ENCODE peak calls at places on chromosomes 12 and 14, in eight cellular contexts. One of them, this sample, is unnamed.

GRCh38 chr14:26199599-26200370 is 398.0 kb downstream of the NOVA1 start:
- DNase-seq in aorta: no peak
- DNase-seq in GM03348: peak; percentile 25
- DNase-seq in stimulated activated naive CD4-positive, alpha-beta T cell: no peak
- DNase-seq in NCI-H748 treated with DMSO at 0.1 percent for 48 hours: no peak
- DNase-seq in T-cell: no peak
- DNase-seq in HL-60: peak; percentile 64
- DNase-seq in cardiac muscle cell: no peak
- DNase-seq in this sample: peak; percentile 94

GRCh38 chr14:66802962-66803361 is 295.0 kb downstream of the GPHN start:
- DNase-seq in HL-60: no peak
- DNase-seq in aorta: no peak
- DNase-seq in stimulated activated naive CD4-positive, alpha-beta T cell: no peak
- DNase-seq in T-cell: no peak
- DNase-seq in GM03348: no peak
- DNase-seq in cardiac muscle cell: no peak
- DNase-seq in NCI-H748 treated with DMSO at 0.1 percent for 48 hours: no peak
- DNase-seq in this sample: no peak

GRCh38 chr14:77376380-77376770 is 519 bp downstream of the TMED8 start:
- DNase-seq in NCI-H748 treated with DMSO at 0.1 percent for 48 hours: no peak
- DNase-seq in stimulated activated naive CD4-positive, alpha-beta T cell: no peak
- DNase-seq in GM03348: no peak
- DNase-seq in T-cell: no peak
- DNase-seq in aorta: peak; percentile 54
- DNase-seq in HL-60: peak; percentile 13
- DNase-seq in cardiac muscle cell: no peak
- DNase-seq in this sample: no peak

GRCh38 chr12:6312529-6313325 is 2.2 kb downstream of the PLEKHG6 start:
- DNase-seq in HL-60: no peak
- DNase-seq in T-cell: no peak
- DNase-seq in aorta: no peak
- DNase-seq in cardiac muscle cell: no peak
- DNase-seq in GM03348: peak; percentile 70
- DNase-seq in NCI-H748 treated with DMSO at 0.1 percent for 48 hours: no peak
- DNase-seq in stimulated activated naive CD4-positive, alpha-beta T cell: no peak
- DNase-seq in this sample: peak; percentile 67

GRCh38 chr14:71416392-71416791 is 509.1 kb downstream of the PCNX1 start:
- DNase-seq in HL-60: no peak
- DNase-seq in stimulated activated naive CD4-positive, alpha-beta T cell: no peak
- DNase-seq in GM03348: no peak
- DNase-seq in cardiac muscle cell: no peak
- DNase-seq in aorta: no peak
- DNase-seq in T-cell: no peak
- DNase-seq in NCI-H748 treated with DMSO at 0.1 percent for 48 hours: no peak
- DNase-seq in this sample: no peak

GRCh38 chr14:66403183-66403582 is 83.0 kb upstream of the CCDC196 start:
- DNase-seq in NCI-H748 treated with DMSO at 0.1 percent for 48 hours: peak; percentile 21
- DNase-seq in HL-60: peak; percentile 3
- DNase-seq in T-cell: no peak
- DNase-seq in aorta: no peak
- DNase-seq in stimulated activated naive CD4-positive, alpha-beta T cell: peak; percentile 26
- DNase-seq in GM03348: peak; percentile 34
- DNase-seq in cardiac muscle cell: no peak
- DNase-seq in this sample: peak; percentile 38

GRCh38 chr12:39354955-39355354 is 88.0 kb downstream of the KIF21A start:
- DNase-seq in HL-60: no peak
- DNase-seq in NCI-H748 treated with DMSO at 0.1 percent for 48 hours: no peak
- DNase-seq in GM03348: no peak
- DNase-seq in T-cell: no peak
- DNase-seq in cardiac muscle cell: no peak
- DNase-seq in stimulated activated naive CD4-positive, alpha-beta T cell: no peak
- DNase-seq in aorta: no peak
- DNase-seq in this sample: no peak

GRCh38 chr12:67068204-67068731 is 200.9 kb upstream of the CAND1 start:
- DNase-seq in stimulated activated naive CD4-positive, alpha-beta T cell: no peak
- DNase-seq in NCI-H748 treated with DMSO at 0.1 percent for 48 hours: peak; percentile 27
- DNase-seq in GM03348: peak; percentile 9
- DNase-seq in HL-60: no peak
- DNase-seq in T-cell: no peak
- DNase-seq in aorta: no peak
- DNase-seq in cardiac muscle cell: peak; percentile 45
- DNase-seq in this sample: peak; percentile 53

GRCh38 chr14:83575301-83575700 is 1954.6 kb upstream of the FLRT2 start:
- DNase-seq in T-cell: no peak
- DNase-seq in GM03348: no peak
- DNase-seq in cardiac muscle cell: no peak
- DNase-seq in aorta: no peak
- DNase-seq in NCI-H748 treated with DMSO at 0.1 percent for 48 hours: no peak
- DNase-seq in HL-60: no peak
- DNase-seq in stimulated activated naive CD4-positive, alpha-beta T cell: no peak
- DNase-seq in this sample: no peak

GRCh38 chr12:64459388-64460024 is 7.6 kb downstream of the TBK1 start:
- DNase-seq in cardiac muscle cell: no peak
- DNase-seq in HL-60: peak; percentile 17
- DNase-seq in aorta: no peak
- DNase-seq in T-cell: peak; percentile 26
- DNase-seq in NCI-H748 treated with DMSO at 0.1 percent for 48 hours: no peak
- DNase-seq in GM03348: no peak
- DNase-seq in stimulated activated naive CD4-positive, alpha-beta T cell: peak; percentile 33
- DNase-seq in this sample: no peak

GRCh38 chr14:64692597-64693350 is 11.4 kb upstream of the PLEKHG3 start:
- DNase-seq in HL-60: no peak
- DNase-seq in cardiac muscle cell: no peak
- DNase-seq in T-cell: no peak
- DNase-seq in aorta: no peak
- DNase-seq in stimulated activated naive CD4-positive, alpha-beta T cell: no peak
- DNase-seq in NCI-H748 treated with DMSO at 0.1 percent for 48 hours: no peak
- DNase-seq in GM03348: no peak
- DNase-seq in this sample: no peak

GRCh38 chr12:16603916-16604575 is 1.9 kb downstream of the LMO3 start:
- DNase-seq in T-cell: no peak
- DNase-seq in aorta: no peak
- DNase-seq in HL-60: no peak
- DNase-seq in stimulated activated naive CD4-positive, alpha-beta T cell: no peak
- DNase-seq in cardiac muscle cell: peak; percentile 70
- DNase-seq in GM03348: no peak
- DNase-seq in NCI-H748 treated with DMSO at 0.1 percent for 48 hours: peak; percentile 72
- DNase-seq in this sample: peak; percentile 23

GRCh38 chr12:26195641-26196423 is 459 bp downstream of the SSPN start:
- DNase-seq in T-cell: no peak
- DNase-seq in aorta: peak; percentile 78
- DNase-seq in NCI-H748 treated with DMSO at 0.1 percent for 48 hours: no peak
- DNase-seq in cardiac muscle cell: peak; percentile 48
- DNase-seq in GM03348: peak; percentile 75
- DNase-seq in stimulated activated naive CD4-positive, alpha-beta T cell: no peak
- DNase-seq in HL-60: peak; percentile 8
- DNase-seq in this sample: peak; percentile 80

GRCh38 chr12:56898938-56899337 is 35.3 kb downstream of the SDR9C7 start:
- DNase-seq in stimulated activated naive CD4-positive, alpha-beta T cell: no peak
- DNase-seq in GM03348: no peak
- DNase-seq in NCI-H748 treated with DMSO at 0.1 percent for 48 hours: no peak
- DNase-seq in cardiac muscle cell: no peak
- DNase-seq in HL-60: no peak
- DNase-seq in aorta: no peak
- DNase-seq in T-cell: no peak
- DNase-seq in this sample: no peak

GRCh38 chr12:25793196-25793595 is 165.3 kb upstream of the RASSF8 start:
- DNase-seq in T-cell: no peak
- DNase-seq in HL-60: no peak
- DNase-seq in NCI-H748 treated with DMSO at 0.1 percent for 48 hours: no peak
- DNase-seq in cardiac muscle cell: no peak
- DNase-seq in GM03348: no peak
- DNase-seq in stimulated activated naive CD4-positive, alpha-beta T cell: no peak
- DNase-seq in aorta: no peak
- DNase-seq in this sample: no peak

GRCh38 chr14:99603471-99603933 is 505 bp downstream of the CCDC85C start:
- DNase-seq in cardiac muscle cell: peak; percentile 57
- DNase-seq in T-cell: peak; percentile 66
- DNase-seq in stimulated activated naive CD4-positive, alpha-beta T cell: peak; percentile 69
- DNase-seq in NCI-H748 treated with DMSO at 0.1 percent for 48 hours: peak; percentile 25
- DNase-seq in HL-60: no peak
- DNase-seq in aorta: no peak
- DNase-seq in GM03348: no peak
- DNase-seq in this sample: peak; percentile 81

GRCh38 chr12:51357374-51358047 is 11.0 kb upstream of the CELA1 start:
- DNase-seq in T-cell: no peak
- DNase-seq in NCI-H748 treated with DMSO at 0.1 percent for 48 hours: no peak
- DNase-seq in GM03348: no peak
- DNase-seq in cardiac muscle cell: no peak
- DNase-seq in stimulated activated naive CD4-positive, alpha-beta T cell: no peak
- DNase-seq in HL-60: peak; percentile 59
- DNase-seq in aorta: no peak
- DNase-seq in this sample: no peak

GRCh38 chr12:130227641-130228040 is 65.4 kb downstream of the FZD10 start:
- DNase-seq in NCI-H748 treated with DMSO at 0.1 percent for 48 hours: no peak
- DNase-seq in stimulated activated naive CD4-positive, alpha-beta T cell: no peak
- DNase-seq in HL-60: no peak
- DNase-seq in T-cell: no peak
- DNase-seq in cardiac muscle cell: no peak
- DNase-seq in aorta: no peak
- DNase-seq in GM03348: no peak
- DNase-seq in this sample: no peak

GRCh38 chr14:59870277-59871165 is at the start of gene RTN1:
- DNase-seq in stimulated activated naive CD4-positive, alpha-beta T cell: no peak
- DNase-seq in NCI-H748 treated with DMSO at 0.1 percent for 48 hours: peak; percentile 75
- DNase-seq in HL-60: peak; percentile 67
- DNase-seq in GM03348: peak; percentile 73
- DNase-seq in cardiac muscle cell: peak; percentile 87
- DNase-seq in aorta: peak; percentile 86
- DNase-seq in T-cell: peak; percentile 6
- DNase-seq in this sample: peak; percentile 81

GRCh38 chr12:104873374-104873773 is 84.7 kb downstream of the SLC41A2 start:
- DNase-seq in NCI-H748 treated with DMSO at 0.1 percent for 48 hours: no peak
- DNase-seq in GM03348: no peak
- DNase-seq in cardiac muscle cell: no peak
- DNase-seq in T-cell: no peak
- DNase-seq in stimulated activated naive CD4-positive, alpha-beta T cell: no peak
- DNase-seq in HL-60: no peak
- DNase-seq in aorta: no peak
- DNase-seq in this sample: no peak

GRCh38 chr12:132282950-132283771 is 46.2 kb downstream of the GALNT9 start:
- DNase-seq in stimulated activated naive CD4-positive, alpha-beta T cell: peak; percentile 56
- DNase-seq in cardiac muscle cell: no peak
- DNase-seq in NCI-H748 treated with DMSO at 0.1 percent for 48 hours: no peak
- DNase-seq in GM03348: no peak
- DNase-seq in T-cell: peak; percentile 17
- DNase-seq in HL-60: no peak
- DNase-seq in aorta: no peak
- DNase-seq in this sample: no peak

GRCh38 chr12:118145113-118145797 is 9.3 kb downstream of the PEBP1 start:
- DNase-seq in cardiac muscle cell: no peak
- DNase-seq in T-cell: no peak
- DNase-seq in NCI-H748 treated with DMSO at 0.1 percent for 48 hours: no peak
- DNase-seq in aorta: no peak
- DNase-seq in GM03348: no peak
- DNase-seq in HL-60: no peak
- DNase-seq in stimulated activated naive CD4-positive, alpha-beta T cell: no peak
- DNase-seq in this sample: no peak

GRCh38 chr12:13443028-13443427 is 246.5 kb downstream of the EMP1 start:
- DNase-seq in cardiac muscle cell: no peak
- DNase-seq in stimulated activated naive CD4-positive, alpha-beta T cell: no peak
- DNase-seq in aorta: no peak
- DNase-seq in NCI-H748 treated with DMSO at 0.1 percent for 48 hours: no peak
- DNase-seq in HL-60: no peak
- DNase-seq in GM03348: no peak
- DNase-seq in T-cell: no peak
- DNase-seq in this sample: no peak

GRCh38 chr14:22926316-22926715 is 2.9 kb downstream of the PRMT5 start:
- DNase-seq in NCI-H748 treated with DMSO at 0.1 percent for 48 hours: no peak
- DNase-seq in stimulated activated naive CD4-positive, alpha-beta T cell: no peak
- DNase-seq in GM03348: no peak
- DNase-seq in aorta: no peak
- DNase-seq in HL-60: no peak
- DNase-seq in cardiac muscle cell: no peak
- DNase-seq in T-cell: no peak
- DNase-seq in this sample: no peak

GRCh38 chr12:87082756-87083155 is 826.6 kb upstream of the MGAT4C start:
- DNase-seq in cardiac muscle cell: no peak
- DNase-seq in NCI-H748 treated with DMSO at 0.1 percent for 48 hours: no peak
- DNase-seq in HL-60: no peak
- DNase-seq in T-cell: no peak
- DNase-seq in aorta: no peak
- DNase-seq in GM03348: no peak
- DNase-seq in stimulated activated naive CD4-positive, alpha-beta T cell: no peak
- DNase-seq in this sample: no peak

GRCh38 chr14:70045296-70045695 is 143.5 kb downstream of the SLC8A3 start:
- DNase-seq in T-cell: no peak
- DNase-seq in stimulated activated naive CD4-positive, alpha-beta T cell: no peak
- DNase-seq in HL-60: no peak
- DNase-seq in NCI-H748 treated with DMSO at 0.1 percent for 48 hours: no peak
- DNase-seq in GM03348: peak; percentile 29
- DNase-seq in cardiac muscle cell: no peak
- DNase-seq in aorta: no peak
- DNase-seq in this sample: no peak

GRCh38 chr12:121801601-121802484 is 2.0 kb upstream of the SETD1B start:
- DNase-seq in cardiac muscle cell: no peak
- DNase-seq in GM03348: no peak
- DNase-seq in aorta: no peak
- DNase-seq in NCI-H748 treated with DMSO at 0.1 percent for 48 hours: peak; percentile 87
- DNase-seq in T-cell: peak; percentile 71
- DNase-seq in HL-60: peak; percentile 54
- DNase-seq in stimulated activated naive CD4-positive, alpha-beta T cell: peak; percentile 92
- DNase-seq in this sample: peak; percentile 68

GRCh38 chr14:31884238-31884637 is 192.9 kb upstream of the ARHGAP5 start:
- DNase-seq in NCI-H748 treated with DMSO at 0.1 percent for 48 hours: no peak
- DNase-seq in T-cell: no peak
- DNase-seq in stimulated activated naive CD4-positive, alpha-beta T cell: no peak
- DNase-seq in cardiac muscle cell: no peak
- DNase-seq in aorta: no peak
- DNase-seq in HL-60: no peak
- DNase-seq in GM03348: no peak
- DNase-seq in this sample: no peak

GRCh38 chr14:101980700-101981099 is 16.3 kb downstream of the DYNC1H1 start:
- DNase-seq in aorta: peak; percentile 70
- DNase-seq in cardiac muscle cell: no peak
- DNase-seq in T-cell: no peak
- DNase-seq in NCI-H748 treated with DMSO at 0.1 percent for 48 hours: no peak
- DNase-seq in GM03348: peak; percentile 90
- DNase-seq in stimulated activated naive CD4-positive, alpha-beta T cell: no peak
- DNase-seq in HL-60: peak; percentile 9
- DNase-seq in this sample: peak; percentile 98

GRCh38 chr12:114681149-114681849 is 2.7 kb downstream of the TBX3 start:
- DNase-seq in T-cell: no peak
- DNase-seq in HL-60: no peak
- DNase-seq in cardiac muscle cell: no peak
- DNase-seq in stimulated activated naive CD4-positive, alpha-beta T cell: no peak
- DNase-seq in aorta: no peak
- DNase-seq in GM03348: peak; percentile 29
- DNase-seq in NCI-H748 treated with DMSO at 0.1 percent for 48 hours: no peak
- DNase-seq in this sample: no peak

GRCh38 chr12:14185441-14186192 is 179.9 kb upstream of the ATF7IP start:
- DNase-seq in aorta: no peak
- DNase-seq in HL-60: peak; percentile 14
- DNase-seq in cardiac muscle cell: peak; percentile 73
- DNase-seq in NCI-H748 treated with DMSO at 0.1 percent for 48 hours: peak; percentile 70
- DNase-seq in GM03348: peak; percentile 58
- DNase-seq in T-cell: peak; percentile 8
- DNase-seq in stimulated activated naive CD4-positive, alpha-beta T cell: peak; percentile 9
- DNase-seq in this sample: peak; percentile 70

This sample was measured in astrocyte of the hippocampus.